ENCODE peak calls at places on chromosomes 12 and 14, in nine cellular contexts. One of them, this sample, is unnamed.

GRCh38 chr14:50763386-50764007 is 67.5 kb downstream of the NIN start:
- DNase-seq in NCI-H226: no peak
- DNase-seq in putamen: no peak
- DNase-seq in stimulated activated naive CD4-positive, alpha-beta T cell: no peak
- DNase-seq in activated T-helper 1 cell treated with anti-CD3 and anti-CD28 coated beads, Interleukin-12 subunit alpha, Interleukin-12 subunit beta, Interleukin-2, Interleukin-4 antibody, amounts not matched to agents 30 ng/mL and 10 ng/mL and 1 ng/mL, durations not matched to agents 14 hours and 24 hours and 36 hours: no peak
- DNase-seq in ELR: peak; percentile 82
- DNase-seq in GM12865: no peak
- DNase-seq in esophagus muscularis mucosa: no peak
- DNase-seq in adrenal gland: no peak
- DNase-seq in this sample: no peak

GRCh38 chr12:122614839-122615238 is 87.8 kb downstream of the KNTC1 start:
- DNase-seq in GM12865: no peak
- DNase-seq in activated T-helper 1 cell treated with anti-CD3 and anti-CD28 coated beads, Interleukin-12 subunit alpha, Interleukin-12 subunit beta, Interleukin-2, Interleukin-4 antibody, amounts not matched to agents 30 ng/mL and 10 ng/mL and 1 ng/mL, durations not matched to agents 14 hours and 24 hours and 36 hours: no peak
- DNase-seq in putamen: no peak
- DNase-seq in ELR: peak; percentile 11
- DNase-seq in NCI-H226: no peak
- DNase-seq in esophagus muscularis mucosa: no peak
- DNase-seq in stimulated activated naive CD4-positive, alpha-beta T cell: no peak
- DNase-seq in adrenal gland: no peak
- DNase-seq in this sample: no peak

GRCh38 chr14:95784137-95784536 is 70.2 kb upstream of the TCL1A start:
- DNase-seq in ELR: peak; percentile 55
- DNase-seq in esophagus muscularis mucosa: no peak
- DNase-seq in activated T-helper 1 cell treated with anti-CD3 and anti-CD28 coated beads, Interleukin-12 subunit alpha, Interleukin-12 subunit beta, Interleukin-2, Interleukin-4 antibody, amounts not matched to agents 30 ng/mL and 10 ng/mL and 1 ng/mL, durations not matched to agents 14 hours and 24 hours and 36 hours: no peak
- DNase-seq in stimulated activated naive CD4-positive, alpha-beta T cell: no peak
- DNase-seq in putamen: no peak
- DNase-seq in GM12865: peak; percentile 34
- DNase-seq in NCI-H226: no peak
- DNase-seq in adrenal gland: peak; percentile 30
- DNase-seq in this sample: no peak

GRCh38 chr14:81268016-81268416 is 47.3 kb upstream of the GTF2A1 start:
- DNase-seq in esophagus muscularis mucosa: peak; percentile 72
- DNase-seq in NCI-H226: peak; percentile 53
- DNase-seq in putamen: no peak
- DNase-seq in adrenal gland: no peak
- DNase-seq in GM12865: no peak
- DNase-seq in activated T-helper 1 cell treated with anti-CD3 and anti-CD28 coated beads, Interleukin-12 subunit alpha, Interleukin-12 subunit beta, Interleukin-2, Interleukin-4 antibody, amounts not matched to agents 30 ng/mL and 10 ng/mL and 1 ng/mL, durations not matched to agents 14 hours and 24 hours and 36 hours: no peak
- DNase-seq in stimulated activated naive CD4-positive, alpha-beta T cell: no peak
- DNase-seq in ELR: peak; percentile 54
- DNase-seq in this sample: no peak

GRCh38 chr12:101942206-101942605 is 64.8 kb downstream of the DRAM1 start:
- DNase-seq in stimulated activated naive CD4-positive, alpha-beta T cell: no peak
- DNase-seq in ELR: no peak
- DNase-seq in GM12865: no peak
- DNase-seq in NCI-H226: no peak
- DNase-seq in adrenal gland: no peak
- DNase-seq in activated T-helper 1 cell treated with anti-CD3 and anti-CD28 coated beads, Interleukin-12 subunit alpha, Interleukin-12 subunit beta, Interleukin-2, Interleukin-4 antibody, amounts not matched to agents 30 ng/mL and 10 ng/mL and 1 ng/mL, durations not matched to agents 14 hours and 24 hours and 36 hours: no peak
- DNase-seq in esophagus muscularis mucosa: no peak
- DNase-seq in putamen: no peak
- DNase-seq in this sample: no peak

GRCh38 chr12:121355818-121356217 is 3.6 kb upstream of the ANAPC5 start:
- DNase-seq in NCI-H226: no peak
- DNase-seq in adrenal gland: no peak
- DNase-seq in GM12865: no peak
- DNase-seq in ELR: no peak
- DNase-seq in stimulated activated naive CD4-positive, alpha-beta T cell: no peak
- DNase-seq in esophagus muscularis mucosa: no peak
- DNase-seq in activated T-helper 1 cell treated with anti-CD3 and anti-CD28 coated beads, Interleukin-12 subunit alpha, Interleukin-12 subunit beta, Interleukin-2, Interleukin-4 antibody, amounts not matched to agents 30 ng/mL and 10 ng/mL and 1 ng/mL, durations not matched to agents 14 hours and 24 hours and 36 hours: no peak
- DNase-seq in putamen: no peak
- DNase-seq in this sample: no peak

GRCh38 chr12:63844391-63845341 is at the start of gene SRGAP1:
- DNase-seq in stimulated activated naive CD4-positive, alpha-beta T cell: no peak
- DNase-seq in GM12865: peak; percentile 32
- DNase-seq in NCI-H226: peak; percentile 78
- DNase-seq in putamen: peak; percentile 77
- DNase-seq in adrenal gland: peak; percentile 77
- DNase-seq in activated T-helper 1 cell treated with anti-CD3 and anti-CD28 coated beads, Interleukin-12 subunit alpha, Interleukin-12 subunit beta, Interleukin-2, Interleukin-4 antibody, amounts not matched to agents 30 ng/mL and 10 ng/mL and 1 ng/mL, durations not matched to agents 14 hours and 24 hours and 36 hours: no peak
- DNase-seq in esophagus muscularis mucosa: peak; percentile 93
- DNase-seq in ELR: peak; percentile 64
- DNase-seq in this sample: no peak

GRCh38 chr12:50400104-50400637 is 514 bp upstream of the LARP4 start:
- DNase-seq in GM12865: peak; percentile 26
- DNase-seq in stimulated activated naive CD4-positive, alpha-beta T cell: no peak
- DNase-seq in esophagus muscularis mucosa: no peak
- DNase-seq in ELR: peak; percentile 38
- DNase-seq in adrenal gland: no peak
- DNase-seq in putamen: no peak
- DNase-seq in activated T-helper 1 cell treated with anti-CD3 and anti-CD28 coated beads, Interleukin-12 subunit alpha, Interleukin-12 subunit beta, Interleukin-2, Interleukin-4 antibody, amounts not matched to agents 30 ng/mL and 10 ng/mL and 1 ng/mL, durations not matched to agents 14 hours and 24 hours and 36 hours: no peak
- DNase-seq in NCI-H226: no peak
- DNase-seq in this sample: no peak

GRCh38 chr14:67674480-67675218 is at the start of gene VTI1B:
- DNase-seq in stimulated activated naive CD4-positive, alpha-beta T cell: peak; percentile 73
- DNase-seq in putamen: peak; percentile 81
- DNase-seq in activated T-helper 1 cell treated with anti-CD3 and anti-CD28 coated beads, Interleukin-12 subunit alpha, Interleukin-12 subunit beta, Interleukin-2, Interleukin-4 antibody, amounts not matched to agents 30 ng/mL and 10 ng/mL and 1 ng/mL, durations not matched to agents 14 hours and 24 hours and 36 hours: peak; percentile 70
- DNase-seq in NCI-H226: peak; percentile 67
- DNase-seq in adrenal gland: peak; percentile 70
- DNase-seq in esophagus muscularis mucosa: no peak
- DNase-seq in GM12865: peak; percentile 86
- DNase-seq in ELR: peak; percentile 82
- DNase-seq in this sample: peak; percentile 78

GRCh38 chr12:88339966-88340365 is 197.9 kb downstream of the TMTC3 start:
- DNase-seq in esophagus muscularis mucosa: no peak
- DNase-seq in GM12865: no peak
- DNase-seq in NCI-H226: peak; percentile 14
- DNase-seq in adrenal gland: no peak
- DNase-seq in putamen: no peak
- DNase-seq in activated T-helper 1 cell treated with anti-CD3 and anti-CD28 coated beads, Interleukin-12 subunit alpha, Interleukin-12 subunit beta, Interleukin-2, Interleukin-4 antibody, amounts not matched to agents 30 ng/mL and 10 ng/mL and 1 ng/mL, durations not matched to agents 14 hours and 24 hours and 36 hours: no peak
- DNase-seq in stimulated activated naive CD4-positive, alpha-beta T cell: no peak
- DNase-seq in ELR: peak; percentile 53
- DNase-seq in this sample: no peak

GRCh38 chr14:58078068-58078467 is 73.9 kb downstream of the ARMH4 start:
- DNase-seq in NCI-H226: peak; percentile 84
- DNase-seq in GM12865: no peak
- DNase-seq in adrenal gland: no peak
- DNase-seq in activated T-helper 1 cell treated with anti-CD3 and anti-CD28 coated beads, Interleukin-12 subunit alpha, Interleukin-12 subunit beta, Interleukin-2, Interleukin-4 antibody, amounts not matched to agents 30 ng/mL and 10 ng/mL and 1 ng/mL, durations not matched to agents 14 hours and 24 hours and 36 hours: no peak
- DNase-seq in esophagus muscularis mucosa: no peak
- DNase-seq in stimulated activated naive CD4-positive, alpha-beta T cell: no peak
- DNase-seq in ELR: peak; percentile 77
- DNase-seq in putamen: no peak
- DNase-seq in this sample: no peak

GRCh38 chr12:90940872-90941499 is 14.0 kb downstream of the CCER1 start:
- DNase-seq in ELR: peak; percentile 81
- DNase-seq in NCI-H226: peak; percentile 48
- DNase-seq in putamen: no peak
- DNase-seq in activated T-helper 1 cell treated with anti-CD3 and anti-CD28 coated beads, Interleukin-12 subunit alpha, Interleukin-12 subunit beta, Interleukin-2, Interleukin-4 antibody, amounts not matched to agents 30 ng/mL and 10 ng/mL and 1 ng/mL, durations not matched to agents 14 hours and 24 hours and 36 hours: no peak
- DNase-seq in esophagus muscularis mucosa: no peak
- DNase-seq in stimulated activated naive CD4-positive, alpha-beta T cell: no peak
- DNase-seq in adrenal gland: no peak
- DNase-seq in GM12865: peak; percentile 43
- DNase-seq in this sample: no peak

GRCh38 chr14:54699087-54699530 is 132.2 kb downstream of the SAMD4A start:
- DNase-seq in GM12865: no peak
- DNase-seq in stimulated activated naive CD4-positive, alpha-beta T cell: no peak
- DNase-seq in ELR: no peak
- DNase-seq in adrenal gland: no peak
- DNase-seq in esophagus muscularis mucosa: no peak
- DNase-seq in activated T-helper 1 cell treated with anti-CD3 and anti-CD28 coated beads, Interleukin-12 subunit alpha, Interleukin-12 subunit beta, Interleukin-2, Interleukin-4 antibody, amounts not matched to agents 30 ng/mL and 10 ng/mL and 1 ng/mL, durations not matched to agents 14 hours and 24 hours and 36 hours: no peak
- DNase-seq in NCI-H226: peak; percentile 24
- DNase-seq in putamen: no peak
- DNase-seq in this sample: no peak

GRCh38 chr12:106112094-106112822 is 26.5 kb downstream of the NUAK1 start:
- DNase-seq in ELR: no peak
- DNase-seq in adrenal gland: no peak
- DNase-seq in esophagus muscularis mucosa: no peak
- DNase-seq in putamen: no peak
- DNase-seq in activated T-helper 1 cell treated with anti-CD3 and anti-CD28 coated beads, Interleukin-12 subunit alpha, Interleukin-12 subunit beta, Interleukin-2, Interleukin-4 antibody, amounts not matched to agents 30 ng/mL and 10 ng/mL and 1 ng/mL, durations not matched to agents 14 hours and 24 hours and 36 hours: no peak
- DNase-seq in stimulated activated naive CD4-positive, alpha-beta T cell: no peak
- DNase-seq in NCI-H226: peak; percentile 68
- DNase-seq in GM12865: no peak
- DNase-seq in this sample: no peak

GRCh38 chr14:89634037-89634436 is 217.0 kb upstream of the FOXN3 start:
- DNase-seq in activated T-helper 1 cell treated with anti-CD3 and anti-CD28 coated beads, Interleukin-12 subunit alpha, Interleukin-12 subunit beta, Interleukin-2, Interleukin-4 antibody, amounts not matched to agents 30 ng/mL and 10 ng/mL and 1 ng/mL, durations not matched to agents 14 hours and 24 hours and 36 hours: no peak
- DNase-seq in ELR: no peak
- DNase-seq in GM12865: no peak
- DNase-seq in NCI-H226: no peak
- DNase-seq in adrenal gland: no peak
- DNase-seq in esophagus muscularis mucosa: no peak
- DNase-seq in stimulated activated naive CD4-positive, alpha-beta T cell: no peak
- DNase-seq in putamen: no peak
- DNase-seq in this sample: no peak

GRCh38 chr12:116784238-116784612 is 46.1 kb downstream of the RNFT2 start:
- DNase-seq in GM12865: peak; percentile 13
- DNase-seq in NCI-H226: peak; percentile 11
- DNase-seq in ELR: peak; percentile 20
- DNase-seq in stimulated activated naive CD4-positive, alpha-beta T cell: no peak
- DNase-seq in activated T-helper 1 cell treated with anti-CD3 and anti-CD28 coated beads, Interleukin-12 subunit alpha, Interleukin-12 subunit beta, Interleukin-2, Interleukin-4 antibody, amounts not matched to agents 30 ng/mL and 10 ng/mL and 1 ng/mL, durations not matched to agents 14 hours and 24 hours and 36 hours: no peak
- DNase-seq in putamen: no peak
- DNase-seq in adrenal gland: no peak
- DNase-seq in esophagus muscularis mucosa: no peak
- DNase-seq in this sample: no peak

GRCh38 chr12:6452908-6453630 is 1.2 kb downstream of the TAPBPL start:
- DNase-seq in GM12865: peak; percentile 76
- DNase-seq in adrenal gland: peak; percentile 61
- DNase-seq in putamen: no peak
- DNase-seq in NCI-H226: no peak
- DNase-seq in ELR: no peak
- DNase-seq in esophagus muscularis mucosa: no peak
- DNase-seq in activated T-helper 1 cell treated with anti-CD3 and anti-CD28 coated beads, Interleukin-12 subunit alpha, Interleukin-12 subunit beta, Interleukin-2, Interleukin-4 antibody, amounts not matched to agents 30 ng/mL and 10 ng/mL and 1 ng/mL, durations not matched to agents 14 hours and 24 hours and 36 hours: no peak
- DNase-seq in stimulated activated naive CD4-positive, alpha-beta T cell: no peak
- DNase-seq in this sample: no peak

GRCh38 chr12:64137117-64137516 is 85.0 kb downstream of the KICS2 start:
- DNase-seq in ELR: peak; percentile 58
- DNase-seq in esophagus muscularis mucosa: no peak
- DNase-seq in stimulated activated naive CD4-positive, alpha-beta T cell: no peak
- DNase-seq in NCI-H226: no peak
- DNase-seq in GM12865: no peak
- DNase-seq in activated T-helper 1 cell treated with anti-CD3 and anti-CD28 coated beads, Interleukin-12 subunit alpha, Interleukin-12 subunit beta, Interleukin-2, Interleukin-4 antibody, amounts not matched to agents 30 ng/mL and 10 ng/mL and 1 ng/mL, durations not matched to agents 14 hours and 24 hours and 36 hours: no peak
- DNase-seq in adrenal gland: no peak
- DNase-seq in putamen: no peak
- DNase-seq in this sample: no peak

GRCh38 chr12:116434155-116435065 is 124.8 kb upstream of the MAP1LC3B2 start:
- DNase-seq in esophagus muscularis mucosa: peak; percentile 97
- DNase-seq in putamen: no peak
- DNase-seq in GM12865: no peak
- DNase-seq in adrenal gland: peak; percentile 71
- DNase-seq in ELR: peak; percentile 94
- DNase-seq in NCI-H226: peak; percentile 92
- DNase-seq in activated T-helper 1 cell treated with anti-CD3 and anti-CD28 coated beads, Interleukin-12 subunit alpha, Interleukin-12 subunit beta, Interleukin-2, Interleukin-4 antibody, amounts not matched to agents 30 ng/mL and 10 ng/mL and 1 ng/mL, durations not matched to agents 14 hours and 24 hours and 36 hours: no peak
- DNase-seq in stimulated activated naive CD4-positive, alpha-beta T cell: no peak
- DNase-seq in this sample: no peak

GRCh38 chr12:48286665-48287064 is 64.1 kb downstream of the ZNF641 start:
- DNase-seq in ELR: peak; percentile 7
- DNase-seq in putamen: no peak
- DNase-seq in activated T-helper 1 cell treated with anti-CD3 and anti-CD28 coated beads, Interleukin-12 subunit alpha, Interleukin-12 subunit beta, Interleukin-2, Interleukin-4 antibody, amounts not matched to agents 30 ng/mL and 10 ng/mL and 1 ng/mL, durations not matched to agents 14 hours and 24 hours and 36 hours: no peak
- DNase-seq in stimulated activated naive CD4-positive, alpha-beta T cell: no peak
- DNase-seq in adrenal gland: no peak
- DNase-seq in NCI-H226: no peak
- DNase-seq in esophagus muscularis mucosa: no peak
- DNase-seq in GM12865: peak; percentile 20
- DNase-seq in this sample: no peak

GRCh38 chr12:1606021-1606622 is 11.7 kb upstream of the FBXL14 start:
- DNase-seq in NCI-H226: no peak
- DNase-seq in stimulated activated naive CD4-positive, alpha-beta T cell: no peak
- DNase-seq in ELR: peak; percentile 97
- DNase-seq in putamen: peak; percentile 64
- DNase-seq in GM12865: peak; percentile 94
- DNase-seq in esophagus muscularis mucosa: peak; percentile 95
- DNase-seq in adrenal gland: peak; percentile 91
- DNase-seq in activated T-helper 1 cell treated with anti-CD3 and anti-CD28 coated beads, Interleukin-12 subunit alpha, Interleukin-12 subunit beta, Interleukin-2, Interleukin-4 antibody, amounts not matched to agents 30 ng/mL and 10 ng/mL and 1 ng/mL, durations not matched to agents 14 hours and 24 hours and 36 hours: no peak
- DNase-seq in this sample: peak; percentile 71

GRCh38 chr12:91663331-91663998 is 480.8 kb upstream of the DCN start:
- DNase-seq in GM12865: no peak
- DNase-seq in adrenal gland: no peak
- DNase-seq in NCI-H226: no peak
- DNase-seq in activated T-helper 1 cell treated with anti-CD3 and anti-CD28 coated beads, Interleukin-12 subunit alpha, Interleukin-12 subunit beta, Interleukin-2, Interleukin-4 antibody, amounts not matched to agents 30 ng/mL and 10 ng/mL and 1 ng/mL, durations not matched to agents 14 hours and 24 hours and 36 hours: no peak
- DNase-seq in esophagus muscularis mucosa: no peak
- DNase-seq in ELR: no peak
- DNase-seq in stimulated activated naive CD4-positive, alpha-beta T cell: no peak
- DNase-seq in putamen: no peak
- DNase-seq in this sample: no peak

GRCh38 chr12:118094039-118094438 is 9.8 kb downstream of the VSIG10 start:
- DNase-seq in GM12865: no peak
- DNase-seq in activated T-helper 1 cell treated with anti-CD3 and anti-CD28 coated beads, Interleukin-12 subunit alpha, Interleukin-12 subunit beta, Interleukin-2, Interleukin-4 antibody, amounts not matched to agents 30 ng/mL and 10 ng/mL and 1 ng/mL, durations not matched to agents 14 hours and 24 hours and 36 hours: no peak
- DNase-seq in adrenal gland: no peak
- DNase-seq in NCI-H226: no peak
- DNase-seq in ELR: no peak
- DNase-seq in esophagus muscularis mucosa: no peak
- DNase-seq in putamen: no peak
- DNase-seq in stimulated activated naive CD4-positive, alpha-beta T cell: no peak
- DNase-seq in this sample: no peak

GRCh38 chr12:75712223-75712622 is 200.8 kb upstream of the KRR1 start:
- DNase-seq in activated T-helper 1 cell treated with anti-CD3 and anti-CD28 coated beads, Interleukin-12 subunit alpha, Interleukin-12 subunit beta, Interleukin-2, Interleukin-4 antibody, amounts not matched to agents 30 ng/mL and 10 ng/mL and 1 ng/mL, durations not matched to agents 14 hours and 24 hours and 36 hours: no peak
- DNase-seq in stimulated activated naive CD4-positive, alpha-beta T cell: no peak
- DNase-seq in esophagus muscularis mucosa: no peak
- DNase-seq in putamen: no peak
- DNase-seq in GM12865: no peak
- DNase-seq in ELR: no peak
- DNase-seq in NCI-H226: no peak
- DNase-seq in adrenal gland: no peak
- DNase-seq in this sample: no peak

GRCh38 chr12:113863455-113863845 is 102.7 kb downstream of the RBM19 start:
- DNase-seq in GM12865: no peak
- DNase-seq in stimulated activated naive CD4-positive, alpha-beta T cell: no peak
- DNase-seq in putamen: peak; percentile 79
- DNase-seq in activated T-helper 1 cell treated with anti-CD3 and anti-CD28 coated beads, Interleukin-12 subunit alpha, Interleukin-12 subunit beta, Interleukin-2, Interleukin-4 antibody, amounts not matched to agents 30 ng/mL and 10 ng/mL and 1 ng/mL, durations not matched to agents 14 hours and 24 hours and 36 hours: no peak
- DNase-seq in adrenal gland: no peak
- DNase-seq in esophagus muscularis mucosa: no peak
- DNase-seq in NCI-H226: peak; percentile 49
- DNase-seq in ELR: no peak
- DNase-seq in this sample: no peak

GRCh38 chr14:94158239-94158888 is 15.8 kb upstream of the PPP4R4 start:
- DNase-seq in GM12865: no peak
- DNase-seq in putamen: no peak
- DNase-seq in stimulated activated naive CD4-positive, alpha-beta T cell: peak; percentile 45
- DNase-seq in ELR: no peak
- DNase-seq in NCI-H226: no peak
- DNase-seq in adrenal gland: no peak
- DNase-seq in activated T-helper 1 cell treated with anti-CD3 and anti-CD28 coated beads, Interleukin-12 subunit alpha, Interleukin-12 subunit beta, Interleukin-2, Interleukin-4 antibody, amounts not matched to agents 30 ng/mL and 10 ng/mL and 1 ng/mL, durations not matched to agents 14 hours and 24 hours and 36 hours: no peak
- DNase-seq in esophagus muscularis mucosa: peak; percentile 60
- DNase-seq in this sample: no peak

GRCh38 chr14:71594828-71595227 is 337.4 kb upstream of the RGS6 start:
- DNase-seq in putamen: no peak
- DNase-seq in adrenal gland: no peak
- DNase-seq in stimulated activated naive CD4-positive, alpha-beta T cell: no peak
- DNase-seq in GM12865: no peak
- DNase-seq in activated T-helper 1 cell treated with anti-CD3 and anti-CD28 coated beads, Interleukin-12 subunit alpha, Interleukin-12 subunit beta, Interleukin-2, Interleukin-4 antibody, amounts not matched to agents 30 ng/mL and 10 ng/mL and 1 ng/mL, durations not matched to agents 14 hours and 24 hours and 36 hours: peak; percentile 24
- DNase-seq in ELR: no peak
- DNase-seq in esophagus muscularis mucosa: no peak
- DNase-seq in NCI-H226: no peak
- DNase-seq in this sample: no peak

GRCh38 chr12:52907092-52907810 is 2.4 kb upstream of the KRT8 start:
- DNase-seq in GM12865: no peak
- DNase-seq in activated T-helper 1 cell treated with anti-CD3 and anti-CD28 coated beads, Interleukin-12 subunit alpha, Interleukin-12 subunit beta, Interleukin-2, Interleukin-4 antibody, amounts not matched to agents 30 ng/mL and 10 ng/mL and 1 ng/mL, durations not matched to agents 14 hours and 24 hours and 36 hours: no peak
- DNase-seq in NCI-H226: peak; percentile 60
- DNase-seq in esophagus muscularis mucosa: no peak
- DNase-seq in putamen: no peak
- DNase-seq in stimulated activated naive CD4-positive, alpha-beta T cell: no peak
- DNase-seq in adrenal gland: peak; percentile 43
- DNase-seq in ELR: no peak
- DNase-seq in this sample: no peak

GRCh38 chr14:74275265-74275841 is 27.4 kb downstream of the ABCD4 start:
- DNase-seq in GM12865: no peak
- DNase-seq in putamen: no peak
- DNase-seq in esophagus muscularis mucosa: no peak
- DNase-seq in NCI-H226: peak; percentile 43
- DNase-seq in stimulated activated naive CD4-positive, alpha-beta T cell: no peak
- DNase-seq in ELR: peak; percentile 57
- DNase-seq in activated T-helper 1 cell treated with anti-CD3 and anti-CD28 coated beads, Interleukin-12 subunit alpha, Interleukin-12 subunit beta, Interleukin-2, Interleukin-4 antibody, amounts not matched to agents 30 ng/mL and 10 ng/mL and 1 ng/mL, durations not matched to agents 14 hours and 24 hours and 36 hours: no peak
- DNase-seq in adrenal gland: no peak
- DNase-seq in this sample: no peak

GRCh38 chr14:88266474-88266873 is 56.6 kb downstream of the KCNK10 start:
- DNase-seq in putamen: no peak
- DNase-seq in GM12865: no peak
- DNase-seq in ELR: no peak
- DNase-seq in adrenal gland: no peak
- DNase-seq in stimulated activated naive CD4-positive, alpha-beta T cell: no peak
- DNase-seq in esophagus muscularis mucosa: no peak
- DNase-seq in activated T-helper 1 cell treated with anti-CD3 and anti-CD28 coated beads, Interleukin-12 subunit alpha, Interleukin-12 subunit beta, Interleukin-2, Interleukin-4 antibody, amounts not matched to agents 30 ng/mL and 10 ng/mL and 1 ng/mL, durations not matched to agents 14 hours and 24 hours and 36 hours: no peak
- DNase-seq in NCI-H226: no peak
- DNase-seq in this sample: no peak

GRCh38 chr12:106632797-106633450 is 50.1 kb downstream of the RFX4 start:
- DNase-seq in stimulated activated naive CD4-positive, alpha-beta T cell: no peak
- DNase-seq in ELR: peak; percentile 48
- DNase-seq in adrenal gland: no peak
- DNase-seq in NCI-H226: peak; percentile 69
- DNase-seq in GM12865: no peak
- DNase-seq in esophagus muscularis mucosa: no peak
- DNase-seq in activated T-helper 1 cell treated with anti-CD3 and anti-CD28 coated beads, Interleukin-12 subunit alpha, Interleukin-12 subunit beta, Interleukin-2, Interleukin-4 antibody, amounts not matched to agents 30 ng/mL and 10 ng/mL and 1 ng/mL, durations not matched to agents 14 hours and 24 hours and 36 hours: no peak
- DNase-seq in putamen: no peak
- DNase-seq in this sample: no peak

This sample was measured in stimulated activated naive B cell treated with anti-CD40 and anti-IgM and Interleukin-4, amounts not matched to agents 10 μg/mL and 1 μg/mL and 100 μg/mL, for 72 hours.